ENCODE peak calls at places on chromosomes 2 and 18, in seven cellular contexts. J, G, T, K, E, I and A are unnamed samples.

GRCh38 chr2:3566806-3567205 is 8.3 kb upstream of the RPS7 start:
- DNase-seq in J (no peak), G (no peak), T (no peak), K (no peak), E (no peak), I (no peak), A (no peak)

GRCh38 chr18:4758980-4759379 is 303.9 kb upstream of the DLGAP1 start:
- DNase-seq in J (no peak), G (no peak), T (no peak), K (no peak), E (no peak), I (no peak), A (no peak)

GRCh38 chr2:25265802-25266201 is 75.9 kb downstream of the DNMT3A start:
- DNase-seq in J (no peak), G (no peak), T (no peak), K (no peak), E (no peak), I (no peak), A (no peak)

GRCh38 chr18:3313685-3314084 is 51.8 kb downstream of the MYL12B start:
- DNase-seq in J (no peak), G (no peak), T (no peak), K (no peak), E (no peak), I (no peak), A (no peak)

GRCh38 chr2:57443985-57444501 is 602.6 kb upstream of the VRK2 start:
- DNase-seq in J (no peak), G (peak), T (no peak), K (peak), E (no peak), I (no peak), A (no peak)

GRCh38 chr2:79453918-79454317 is 58.9 kb upstream of the CTNNA2 start:
- DNase-seq in J (no peak), G (peak), T (no peak), K (no peak), E (no peak), I (no peak), A (no peak)

GRCh38 chr2:223576873-223577272 is 25.3 kb downstream of the SCG2 start:
- DNase-seq in J (no peak), G (peak), T (no peak), K (peak), E (no peak), I (no peak), A (peak)

GRCh38 chr2:37623971-37624897 is 47.2 kb downstream of the CDC42EP3 start:
- DNase-seq in J (no peak), G (peak), T (no peak), K (peak), E (no peak), I (no peak), A (no peak)

GRCh38 chr2:225668606-225669266 is 269.2 kb downstream of the NYAP2 start:
- DNase-seq in J (no peak), G (peak), T (peak), K (no peak), E (no peak), I (no peak), A (no peak)

GRCh38 chr2:164430166-164430783 is 191.0 kb downstream of the GRB14 start:
- DNase-seq in J (no peak), G (peak), T (no peak), K (no peak), E (no peak), I (no peak), A (peak)